ENCODE peak calls at places on chromosomes 3 and 15, in nine cellular contexts. E, Q, J, K, I, C, N, M and W are unnamed samples.

GRCh38 chr3:111584724-111585123 is 10.4 kb downstream of the ZBED2 start:
- DNase-seq in M (no peak), N (no peak), I (no peak), C (no peak), K (no peak), Q (no peak), E (no peak), J (no peak), W (no peak)

GRCh38 chr15:83155937-83156336 is 48.5 kb downstream of the TM6SF1 start:
- DNase-seq in E (no peak), M (no peak), N (no peak), J (no peak), I (no peak), Q (no peak), K (no peak), C (no peak), W (no peak)

GRCh38 chr3:149004622-149005021 is 13.3 kb downstream of the GYG1 start:
- DNase-seq in C (no peak), E (no peak), N (no peak), M (no peak), J (peak), Q (no peak), K (no peak), I (no peak), W (no peak)

GRCh38 chr3:69531975-69532827 is 146.3 kb upstream of the FRMD4B start:
- DNase-seq in Q (no peak), J (no peak), E (no peak), M (no peak), I (no peak), C (no peak), K (no peak), N (no peak), W (no peak)

GRCh38 chr3:184066211-184066610 is 13.4 kb downstream of the HTR3C start:
- DNase-seq in E (no peak), Q (no peak), C (no peak), K (no peak), J (no peak), I (no peak), N (no peak), M (no peak), W (no peak)

GRCh38 chr15:82228750-82229149 is 33.8 kb downstream of the EFL1 start:
- DNase-seq in N (no peak), Q (no peak), M (no peak), C (no peak), I (no peak), J (no peak), K (no peak), E (no peak), W (no peak)

GRCh38 chr15:43516185-43516584 is 1.2 kb upstream of the MAP1A start:
- DNase-seq in K (no peak), Q (no peak), J (no peak), I (no peak), N (no peak), M (no peak), C (no peak), E (no peak), W (no peak)

GRCh38 chr3:83122774-83123350 is 1361.4 kb upstream of the GBE1 start:
- DNase-seq in N (no peak), I (no peak), E (no peak), M (no peak), J (no peak), Q (no peak), K (no peak), C (no peak), W (no peak)

GRCh38 chr15:75661041-75661778 is 13.5 kb downstream of the SNX33 start:
- DNase-seq in K (peak), Q (peak), I (peak), J (peak), C (no peak), E (peak), M (no peak), N (peak), W (no peak)
- TF ChIP-seq POLR2AphosphoS5 in K (peak), Q (peak), I (peak), J (peak), C (peak), E (no peak), M (no peak), N (peak), W (no peak)

GRCh38 chr3:154323921-154324738 is at the start of gene DHX36:
- DNase-seq in E (peak), J (peak), N (peak), C (peak), M (peak), K (peak), I (peak), Q (peak), W (peak)
- TF ChIP-seq POLR2A in E (peak), J (peak), N (peak), C (peak), M (peak), K (peak), I (peak), Q (no peak), W (peak)

DNA sequence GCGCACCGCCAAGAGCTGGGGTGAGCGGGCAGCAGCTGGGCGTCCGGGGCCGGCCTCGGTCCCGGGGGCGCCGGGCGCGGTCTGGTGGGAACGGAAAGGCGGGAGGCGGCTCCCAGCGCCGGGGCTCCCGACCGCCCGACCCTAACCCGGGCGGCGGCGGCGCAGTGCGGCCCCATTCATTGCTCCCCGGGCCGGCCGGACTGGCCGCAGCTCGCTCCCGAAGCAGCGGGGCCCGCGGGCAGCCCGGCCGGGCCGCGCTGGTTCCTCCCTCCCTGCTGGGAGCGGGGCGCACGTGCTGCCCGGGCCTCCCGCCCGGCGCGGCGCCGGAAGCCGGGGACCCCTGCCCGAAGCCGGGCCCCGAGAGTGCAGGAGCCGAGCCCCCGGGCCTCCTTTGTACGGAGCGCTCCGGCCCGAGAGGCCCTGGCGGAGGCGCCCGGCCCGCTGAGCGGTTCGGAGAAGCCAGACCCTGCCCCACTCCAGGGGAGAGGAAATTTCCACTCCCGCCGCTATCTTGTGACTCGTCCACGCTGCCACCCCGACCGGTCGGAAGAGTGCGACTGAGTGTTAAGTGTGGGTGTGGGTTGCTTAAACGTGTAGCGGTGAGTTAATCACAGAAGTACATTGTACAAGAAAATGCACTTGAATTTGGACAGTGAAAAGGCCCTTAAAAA is 583 bp downstream of the ATP1B3 start:
- DNase-seq in E (peak), Q (peak), N (peak), J (peak), M (peak), K (peak), I (peak), C (no peak), W (peak)
- TF ChIP-seq POLR2AphosphoS5 in E (no peak), Q (peak), N (no peak), J (peak), M (no peak), K (peak), I (peak), C (no peak), W (no peak)

GRCh38 chr3:50189989-50190388 is 1.4 kb upstream of the GNAT1 start:
- DNase-seq in E (no peak), I (no peak), J (no peak), K (no peak), Q (no peak), N (no peak), C (no peak), M (no peak), W (no peak)
- TF ChIP-seq POLR2A in E (no peak), I (no peak), J (no peak), K (no peak), Q (no peak), N (peak), C (no peak), M (no peak), W (no peak)

DNA sequence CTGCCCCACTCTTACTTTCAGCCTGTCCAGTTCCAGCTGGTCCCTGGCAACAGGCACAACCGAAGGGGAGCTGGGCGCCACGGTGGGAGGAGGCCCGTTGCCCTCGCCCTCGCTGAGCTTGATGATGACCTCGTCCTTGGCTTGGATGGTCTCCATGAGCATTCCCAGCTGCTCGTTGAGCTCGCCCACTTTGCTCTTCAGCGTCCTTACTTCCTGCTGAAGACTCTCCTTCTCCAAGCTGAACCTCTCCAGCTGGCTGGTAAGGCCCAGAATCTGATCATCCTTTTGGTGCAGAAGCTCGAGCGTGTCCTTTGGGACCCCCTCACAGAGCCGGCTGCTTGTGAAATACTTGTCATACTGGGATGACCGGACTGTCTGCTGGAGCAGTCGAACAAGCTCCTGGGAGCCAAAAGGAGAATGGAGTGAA is 53.4 kb downstream of the TBC1D2B start:
- DNase-seq in J (no peak), N (no peak), I (no peak), Q (no peak), K (no peak), C (no peak), M (no peak), E (no peak), W (no peak)
- TF ChIP-seq POLR2AphosphoS5 in J (no peak), N (no peak), I (peak), Q (peak), K (no peak), C (no peak), M (no peak), E (no peak), W (no peak)

GRCh38 chr3:138348107-138348949 is at the start of gene MRAS:
- DNase-seq in Q (peak), M (peak), J (peak), N (peak), I (peak), C (peak), K (peak), E (peak), W (no peak)
- TF ChIP-seq POLR2A in Q (no peak), M (no peak), J (peak), N (peak), I (peak), C (no peak), K (no peak), E (no peak), W (no peak)

DNA sequence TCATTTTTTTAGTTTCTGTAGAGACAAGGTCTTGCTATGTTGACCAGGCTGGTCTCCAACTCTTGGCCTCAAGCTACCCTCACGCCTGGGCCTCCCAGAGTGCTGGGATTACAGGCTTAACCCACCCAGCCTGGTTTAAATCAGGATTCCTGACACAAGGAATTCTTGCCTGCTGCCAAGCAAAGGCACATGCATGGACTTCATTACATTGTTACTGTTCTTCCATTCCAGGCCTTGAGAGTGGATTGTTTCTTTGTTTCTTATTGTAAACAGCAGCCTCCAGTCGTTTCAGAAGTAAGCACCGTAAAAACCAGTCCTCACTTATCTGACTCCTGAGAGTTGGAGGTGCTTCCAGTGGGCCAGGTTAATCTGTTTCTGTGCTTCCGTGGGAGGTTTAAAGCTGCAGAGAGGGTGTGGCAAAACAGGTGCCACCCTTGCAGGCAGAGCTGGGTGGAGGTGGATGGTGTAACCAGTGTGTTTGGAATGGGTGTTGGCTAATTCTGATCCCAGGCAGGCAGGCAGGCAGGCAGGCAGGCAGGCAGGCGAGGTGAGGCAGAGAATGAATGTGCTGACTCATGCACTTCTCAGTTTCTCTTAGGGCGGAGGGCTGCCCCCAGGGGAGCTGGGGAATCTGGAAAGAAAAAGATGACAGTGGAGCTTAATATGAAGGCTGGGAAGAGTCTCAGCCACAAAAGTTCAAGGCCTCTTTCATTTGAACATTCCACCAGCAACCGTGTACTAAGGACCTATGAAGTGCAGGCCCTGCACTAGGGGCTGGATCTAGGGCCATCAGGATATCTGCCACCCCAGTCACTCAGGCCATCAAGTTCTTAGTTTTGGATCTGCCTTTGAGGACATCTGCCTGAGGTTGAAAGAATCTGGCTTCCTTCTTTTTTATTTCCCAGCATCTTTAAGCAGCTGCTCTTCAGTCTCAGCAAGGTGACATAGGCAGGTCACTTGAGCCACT is 37.0 kb upstream of the CDCP1 start:
- DNase-seq in M (peak), K (peak), N (no peak), Q (peak), C (peak), E (peak), J (peak), I (peak), W (no peak)
- TF ChIP-seq POLR2AphosphoS5 in M (no peak), K (peak), N (no peak), Q (peak), C (peak), E (no peak), J (peak), I (no peak), W (no peak)

DNA sequence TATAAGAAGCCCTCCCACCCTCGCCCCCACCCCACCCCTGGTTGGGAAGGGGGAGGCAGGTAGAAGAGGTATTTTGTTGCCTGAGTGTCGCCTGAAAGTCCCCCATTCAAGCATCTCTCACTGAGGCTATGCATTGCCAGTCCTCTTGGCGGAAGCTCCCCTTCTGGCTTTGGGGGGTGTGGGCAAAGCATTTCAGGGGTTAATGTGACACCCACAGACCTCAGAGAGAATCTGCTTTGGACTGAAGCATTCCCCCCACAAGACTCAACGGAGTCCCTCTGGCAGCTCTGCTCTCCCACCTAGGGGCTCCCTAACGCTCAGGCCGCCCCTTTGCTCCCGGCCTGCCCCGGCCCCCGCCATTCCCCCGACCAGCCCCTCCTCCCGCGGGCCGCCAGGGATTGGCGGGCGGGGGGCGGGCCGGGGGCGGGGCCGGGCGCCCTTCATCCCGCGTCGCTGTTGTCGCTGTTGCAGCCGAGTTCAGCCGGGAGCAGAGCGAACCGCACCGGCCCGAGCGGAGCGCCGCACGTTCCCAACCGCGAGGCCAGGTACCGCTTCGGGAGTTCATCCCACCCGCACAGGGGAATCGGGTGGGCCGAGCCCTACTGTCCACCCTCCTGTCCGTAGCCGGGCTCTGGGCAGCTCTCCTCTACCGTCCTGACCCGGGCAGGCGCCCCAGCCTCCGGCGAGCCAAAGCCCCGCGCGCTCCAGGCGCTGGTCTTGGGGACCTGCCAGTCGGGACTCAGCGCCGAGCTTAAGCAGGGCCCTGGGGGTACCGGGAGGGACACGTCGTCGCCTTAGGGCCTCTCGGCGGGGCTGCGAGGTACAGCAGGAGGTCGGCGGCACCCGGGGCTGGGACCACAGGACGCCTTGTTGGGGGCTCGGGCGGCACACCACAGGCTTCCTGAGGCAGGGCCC is at the start of gene SLC38A3:
- DNase-seq in E (no peak), Q (peak), N (peak), C (no peak), K (no peak), J (no peak), I (no peak), M (peak), W (no peak)
- TF ChIP-seq POLR2A in E (no peak), Q (no peak), N (no peak), C (no peak), K (no peak), J (no peak), I (no peak), M (no peak), W (no peak)

GRCh38 chr3:134366928-134367352 is 7.3 kb downstream of the AMOTL2 start:
- DNase-seq in M (no peak), K (no peak), I (peak), J (no peak), Q (peak), C (no peak), N (peak), E (peak), W (no peak)
- TF ChIP-seq POLR2AphosphoS5 in M (no peak), K (no peak), I (no peak), J (no peak), Q (no peak), C (peak), N (peak), E (no peak), W (no peak)

GRCh38 chr3:126524429-126524988 is 554 bp downstream of the CHST13 start:
- DNase-seq in M (peak), Q (no peak), E (peak), J (no peak), N (no peak), I (no peak), K (peak), C (no peak), W (no peak)

GRCh38 chr3:126525853-126526667 is 2.1 kb downstream of the CHST13 start:
- DNase-seq in E (no peak), K (no peak), Q (no peak), J (no peak), C (no peak), N (no peak), M (no peak), I (no peak), W (no peak)

GRCh38 chr3:126525091-126525852 is 1.3 kb downstream of the CHST13 start:
- DNase-seq in I (no peak), M (no peak), K (no peak), N (no peak), Q (no peak), J (no peak), C (no peak), E (peak), W (no peak)

GRCh38 chr3:126522363-126522788 is 1.6 kb upstream of the CHST13 start:
- DNase-seq in N (peak), J (peak), Q (peak), C (peak), M (peak), I (peak), E (peak), K (peak), W (peak)

DNA sequence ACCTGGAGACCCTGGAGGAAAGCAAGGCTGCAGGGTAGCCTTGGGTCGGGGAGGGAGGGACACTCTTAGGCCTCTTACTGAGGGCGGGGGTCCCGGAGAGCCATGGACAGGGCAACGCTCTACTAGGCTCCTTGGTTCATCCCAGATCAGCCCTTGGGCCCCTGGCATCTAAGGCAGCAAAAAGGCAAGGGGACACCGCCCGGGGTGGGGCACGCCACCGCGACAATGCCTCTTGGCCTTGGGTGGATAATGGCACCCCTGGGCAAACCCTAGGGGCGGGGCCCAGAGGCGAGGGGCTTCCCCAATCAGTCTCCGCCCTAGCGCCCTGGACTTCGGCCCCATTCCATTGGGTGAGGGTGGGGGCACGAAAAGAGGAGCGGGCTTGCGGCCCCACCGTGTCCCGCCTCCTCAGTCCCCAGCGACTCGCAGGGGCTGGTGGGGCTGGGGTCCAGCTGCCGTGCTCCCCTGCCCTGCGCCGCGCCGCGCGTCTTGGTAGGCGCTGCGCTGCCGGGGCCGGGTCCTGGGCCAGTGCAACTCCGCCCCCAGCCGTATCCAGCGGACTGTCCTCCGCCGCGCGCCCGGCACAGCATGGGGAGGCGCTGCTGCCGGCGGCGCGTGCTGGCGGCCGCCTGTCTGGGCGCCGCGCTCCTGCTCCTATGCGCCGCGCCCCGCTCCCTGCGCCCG is at the start of gene CHST13:
- DNase-seq in E (peak), M (peak), N (no peak), Q (peak), J (no peak), K (peak), I (peak), C (no peak), W (no peak)
- TF ChIP-seq POLR2A in E (no peak), M (no peak), N (no peak), Q (no peak), J (no peak), K (peak), I (no peak), C (no peak), W (no peak)